ENCODE peak calls at places on chromosomes 4 and X, in ten cellular contexts. F is activated naive CD4-positive, alpha-beta T cell treated with anti-CD3 and anti-CD28 coated beads for 36 hours; X is AG20443; C is GM12865; O is ELR; U is psoas muscle; B is EL; T is SHP77; J is NCI-H1105 treated with DMSO at 0.1 percent for 48 hours; S is CD8-positive, alpha-beta T cell. G is an unnamed sample.

GRCh38 chr4:1771555-1772305 is 21.4 kb upstream of the FGFR3 start:
- DNase-seq in F (no peak), X (no peak), C (no peak), O (no peak), U (no peak), B (no peak), T (no peak), J (no peak), S (no peak), G (no peak)

GRCh38 chr4:88659890-88660208 is 37.8 kb downstream of the NAP1L5 start:
- DNase-seq in F (no peak), X (no peak), C (no peak), O (no peak), U (no peak), B (no peak), T (no peak), J (no peak), S (no peak), G (no peak)

GRCh38 chr4:7287274-7287917 is 95.1 kb downstream of the SORCS2 start:
- DNase-seq in F (no peak), X (no peak), C (no peak), O (no peak), U (no peak), B (no peak), T (no peak), J (no peak), S (no peak), G (no peak)

GRCh38 chr4:58313444-58313843 is 1203.3 kb upstream of the IGFBP7 start:
- DNase-seq in F (no peak), X (no peak), C (no peak), O (no peak), U (no peak), B (no peak), T (no peak), J (no peak), S (no peak), G (no peak)

GRCh38 chr4:6097581-6097980 is 79.3 kb upstream of the C4orf50 start:
- DNase-seq in F (no peak), X (no peak), C (no peak), O (no peak), U (no peak), B (no peak), T (no peak), J (no peak), S (no peak), G (no peak)

GRCh38 chrX:26851981-26852380 is 611.2 kb downstream of the PPP4R3C start:
- DNase-seq in F (no peak), X (no peak), C (no peak), O (no peak), U (no peak), B (no peak), T (no peak), J (no peak), S (no peak), G (peak)

GRCh38 chr4:82748781-82749504 is 49.7 kb downstream of the SCD5 start:
- DNase-seq in F (no peak), X (no peak), C (no peak), O (peak), U (no peak), B (peak), T (no peak), J (no peak), S (no peak), G (no peak)

GRCh38 chrX:85031505-85031904 is 27.8 kb downstream of the APOOL start:
- DNase-seq in F (no peak), X (no peak), C (no peak), O (no peak), U (no peak), B (no peak), T (no peak), J (no peak), S (no peak), G (no peak)

GRCh38 chr4:155620637-155621036 is 46.0 kb upstream of the GUCY1A1 start:
- DNase-seq in F (no peak), X (no peak), C (no peak), O (no peak), U (no peak), B (no peak), T (no peak), J (no peak), S (no peak), G (no peak)

GRCh38 chr4:147884536-147884935 is 152.6 kb downstream of the ARHGAP10 start:
- DNase-seq in F (no peak), X (no peak), C (no peak), O (no peak), U (no peak), B (no peak), T (no peak), J (no peak), S (no peak), G (no peak)

GRCh38 chrX:115367956-115368355 is 78.4 kb downstream of the LUZP4 start:
- DNase-seq in F (no peak), X (no peak), C (no peak), O (peak), U (no peak), B (peak), T (no peak), J (no peak), S (no peak), G (no peak)

GRCh38 chr4:98261291-98262271 is at the start of gene RAP1GDS1:
- DNase-seq in F (peak), X (peak), C (peak), O (peak), U (peak), B (peak), T (no peak), J (peak), S (no peak), G (peak)

G was measured in choroid plexus epithelial cell.